ENCODE peak calls at places on chromosomes 16 and 17, in seven cellular contexts. N is neural progenitor cell, W is PC-3, U is SK-N-SH, R is HCT116, C is hepatocyte, E is GM23338. Q is an unnamed sample.

GRCh38 chr17:28008526-28008925 is 34.0 kb upstream of the NLK start:
- DNase-seq in N (peak; percentile 88), W (peak; percentile 64), U (no peak), R (peak; percentile 8), C (peak; percentile 77), E (peak; percentile 91), Q (peak; percentile 6)

GRCh38 chr16:1981972-1982574 is 804 bp upstream of the NOXO1 start:
- DNase-seq in N (no peak), W (peak; percentile 56), U (no peak), R (no peak), C (no peak), E (no peak), Q (no peak)

GRCh38 chr17:38911081-38911730 is 14.2 kb upstream of the LASP1NB start:
- DNase-seq in N (no peak), W (no peak), U (no peak), R (no peak), C (no peak), E (no peak), Q (no peak)

GRCh38 chr16:84557504-84557903 is 53.0 kb upstream of the MEAK7 start:
- DNase-seq in N (no peak), W (no peak), U (no peak), R (no peak), C (no peak), E (peak; percentile 50), Q (no peak)

GRCh38 chr17:72175263-72175662 is 54.4 kb downstream of the SOX9 start:
- DNase-seq in N (no peak), W (no peak), U (no peak), R (no peak), C (no peak), E (no peak), Q (no peak)

GRCh38 chr16:70437017-70437581 is 1.8 kb downstream of the ST3GAL2 start:
- DNase-seq in N (peak; percentile 60), W (no peak), U (peak; percentile 47), R (no peak), C (peak; percentile 72), E (peak; percentile 82), Q (peak; percentile 64)

GRCh38 chr17:43338886-43339516 is 59.8 kb upstream of the ARL4D start:
- DNase-seq in N (peak; percentile 76), W (peak; percentile 61), U (no peak), R (no peak), C (peak; percentile 64), E (peak; percentile 76), Q (peak; percentile 67)

GRCh38 chr17:30450125-30451027 is 26.8 kb upstream of the GOSR1 start:
- DNase-seq in N (no peak), W (peak; percentile 53), U (no peak), R (no peak), C (peak; percentile 29), E (no peak), Q (no peak)

GRCh38 chr17:28908640-28909098 is 5.8 kb upstream of the DHRS13 start:
- DNase-seq in N (no peak), W (peak; percentile 66), U (no peak), R (no peak), C (peak; percentile 61), E (no peak), Q (no peak)

GRCh38 chr17:76246080-76247066 is 6.1 kb upstream of the RNF157 start:
- DNase-seq in N (no peak), W (no peak), U (no peak), R (no peak), C (peak; percentile 51), E (no peak), Q (peak; percentile 51)

GRCh38 chr16:69112285-69113129 is 7.1 kb downstream of the HAS3 start:
- DNase-seq in N (peak; percentile 84), W (peak; percentile 38), U (peak; percentile 82), R (no peak), C (peak; percentile 69), E (peak; percentile 87), Q (peak; percentile 70)

GRCh38 chr16:54286330-54287017 is at the start of gene IRX3:
- DNase-seq in N (peak; percentile 96), W (peak; percentile 19), U (peak; percentile 95), R (peak; percentile 66), C (peak; percentile 73), E (peak; percentile 94), Q (no peak)

GRCh38 chr17:60888812-60889709 is 211.4 kb downstream of the BCAS3 start:
- DNase-seq in N (no peak), W (peak; percentile 62), U (no peak), R (no peak), C (no peak), E (no peak), Q (no peak)

GRCh38 chr17:75843577-75844529 is at the start of gene UNC13D:
- DNase-seq in N (no peak), W (peak; percentile 70), U (peak; percentile 94), R (no peak), C (no peak), E (no peak), Q (peak; percentile 57)

GRCh38 chr17:31281061-31281460 is 16.0 kb downstream of the OMG start:
- DNase-seq in N (no peak), W (no peak), U (no peak), R (no peak), C (no peak), E (no peak), Q (no peak)

GRCh38 chr17:77457572-77458201 is 316.9 kb downstream of the SEC14L1 start:
- DNase-seq in N (no peak), W (no peak), U (no peak), R (no peak), C (no peak), E (no peak), Q (no peak)

GRCh38 chr16:55279598-55279997 is 44.4 kb upstream of the IRX6 start:
- DNase-seq in N (no peak), W (no peak), U (no peak), R (no peak), C (no peak), E (no peak), Q (no peak)

GRCh38 chr16:50694206-50694605 is 800 bp downstream of the NOD2 start:
- DNase-seq in N (no peak), W (no peak), U (no peak), R (no peak), C (no peak), E (no peak), Q (no peak)

GRCh38 chr16:4323071-4323844 is 7.4 kb downstream of the GLIS2 start:
- DNase-seq in N (no peak), W (no peak), U (no peak), R (no peak), C (peak; percentile 31), E (no peak), Q (no peak)

GRCh38 chr17:37239690-37240344 is 136.0 kb upstream of the C17orf78 start:
- DNase-seq in N (peak; percentile 12), W (peak; percentile 38), U (peak; percentile 33), R (peak; percentile 3), C (peak; percentile 14), E (peak; percentile 33), Q (peak; percentile 39)
- TF ChIP-seq EZH2phosphoT487 in N (no peak), W (no peak), U (no peak), R (no peak), C (no peak), E (no peak), Q (no peak)

DNA sequence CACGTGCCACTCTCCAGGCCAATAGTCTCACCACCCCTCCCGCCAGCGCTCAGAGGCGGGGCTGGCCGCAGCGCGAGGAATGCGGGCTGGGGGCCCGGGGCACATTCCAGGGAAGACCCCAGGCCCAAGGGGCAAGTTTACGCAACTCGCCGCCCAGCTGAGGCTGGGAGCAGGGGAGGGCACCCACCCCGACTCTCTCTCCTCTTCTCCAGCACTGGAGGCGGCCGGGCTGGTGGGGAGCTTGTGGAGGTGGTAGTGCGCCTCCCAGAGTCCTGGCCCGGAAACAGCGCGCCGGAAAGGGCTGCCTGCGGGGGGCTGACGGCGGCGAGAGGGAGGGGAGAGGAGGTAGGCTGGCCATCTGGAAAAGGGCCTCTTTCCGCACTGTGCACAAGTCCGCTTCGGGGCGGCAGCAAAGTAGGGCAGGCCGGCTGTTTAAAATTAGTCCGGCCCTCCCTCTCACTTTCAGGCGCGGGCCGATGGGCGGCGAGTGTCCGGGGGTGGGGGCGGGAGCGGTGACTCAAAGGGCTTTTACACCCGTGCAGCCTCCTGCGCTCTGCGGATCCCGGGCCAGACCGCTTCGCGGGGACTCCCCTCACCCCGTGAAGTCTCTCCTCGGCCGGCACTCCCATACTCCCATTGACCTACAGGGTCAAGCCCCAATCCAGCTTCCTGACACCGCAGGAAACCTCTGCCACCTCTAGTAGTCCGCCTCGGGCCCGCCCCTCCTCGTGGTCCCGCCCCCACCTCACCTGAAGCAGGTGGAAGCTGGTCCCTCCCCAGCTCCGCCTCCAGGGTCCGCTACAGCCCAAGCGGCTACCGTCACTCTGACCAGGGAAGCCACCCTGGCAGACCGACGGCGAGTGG is 968 bp downstream of the FHOD1 start:
- DNase-seq in N (peak; percentile 90), W (peak; percentile 83), U (peak; percentile 91), R (peak; percentile 84), C (peak; percentile 91), E (peak; percentile 97), Q (peak; percentile 62)
- TF ChIP-seq CTCF in N (peak; percentile 62), W (peak; percentile 43), U (peak; percentile 56), R (peak; percentile 36), C (peak; percentile 56), E (peak; percentile 42), Q (peak; percentile 72)

GRCh38 chr17:48545539-48545938 is 630 bp upstream of the HOXB2 start:
- DNase-seq in N (peak; percentile 1), W (no peak), U (no peak), R (no peak), C (no peak), E (no peak), Q (no peak)

GRCh38 chr17:48544356-48545021 is 420 bp downstream of the HOXB2 start:
- DNase-seq in N (peak; percentile 72), W (no peak), U (no peak), R (no peak), C (peak; percentile 72), E (peak; percentile 77), Q (no peak)

GRCh38 chr17:48543854-48544355 is 1.0 kb downstream of the HOXB2 start:
- DNase-seq in N (no peak), W (no peak), U (no peak), R (no peak), C (no peak), E (no peak), Q (no peak)

GRCh38 chr17:48546187-48546923 is 1.4 kb upstream of the HOXB2 start:
- DNase-seq in N (peak; percentile 64), W (no peak), U (no peak), R (no peak), C (no peak), E (peak; percentile 80), Q (no peak)

DNA sequence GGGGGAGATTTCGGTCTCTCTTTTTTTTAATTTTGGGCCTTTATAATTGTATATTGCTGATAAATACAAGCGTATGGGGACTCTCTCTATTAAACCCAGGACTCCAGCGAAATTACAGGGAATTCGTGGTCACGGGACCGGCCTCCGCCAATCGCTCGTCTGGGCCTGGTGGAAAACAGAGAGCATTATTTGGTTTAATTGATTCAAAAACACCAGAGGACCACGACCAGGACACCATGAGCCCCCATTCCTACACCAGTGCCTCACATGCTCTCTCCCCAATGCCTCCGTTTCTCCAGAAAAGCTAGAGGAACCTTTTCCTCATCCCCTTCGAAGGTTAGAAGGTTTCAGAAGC is at the start of gene HOXB2:
- DNase-seq in N (no peak), W (no peak), U (no peak), R (no peak), C (no peak), E (peak; percentile 49), Q (no peak)
- TF ChIP-seq EZH2phosphoT487 in N (no peak), W (no peak), U (no peak), R (no peak), C (no peak), E (no peak), Q (no peak)

DNA sequence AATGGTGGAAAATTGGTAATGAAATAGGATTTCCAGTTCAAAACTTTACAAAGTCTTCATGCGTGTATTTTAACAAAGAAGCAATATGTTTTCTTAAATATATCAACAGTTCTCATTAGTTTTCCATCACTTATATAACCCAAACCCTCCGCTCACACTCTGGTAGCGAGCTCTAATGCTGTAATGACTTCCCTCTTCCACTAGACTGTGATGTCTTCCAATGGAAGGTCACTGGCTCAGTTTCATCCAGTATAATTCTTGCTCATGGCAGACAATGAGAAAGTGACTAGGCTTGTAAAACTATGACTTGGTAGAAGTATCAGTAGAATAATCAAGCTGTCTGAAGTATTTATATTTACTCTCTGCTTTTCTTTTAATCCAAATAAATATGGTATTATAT is 32.8 kb downstream of the NETO2 start:
- DNase-seq in N (peak; percentile 13), W (peak; percentile 18), U (peak; percentile 10), R (no peak), C (no peak), E (peak; percentile 53), Q (peak; percentile 2)
- TF ChIP-seq CTCF in N (peak; percentile 33), W (peak; percentile 21), U (peak; percentile 17), R (peak; percentile 50), C (no peak), E (peak; percentile 51), Q (peak; percentile 46)